ENCODE peak calls at places on chromosomes 3 and 15, in four cellular contexts. One of them, this sample, is unnamed. For H3K4me1, the result is how much of the 10 kb centered on the place peaks cover.

GRCh38 chr3:157248590-157249425 is 88.9 kb upstream of the CCNL1 start:
- DNase-seq in PC-9: peak
- DNase-seq in fibroblast of lung: peak
- DNase-seq in A549: peak
- DNase-seq in this sample: peak

GRCh38 chr3:112004664-112005063 is 5.9 kb downstream of the TAGLN3 start:
- DNase-seq in fibroblast of lung: no peak
- DNase-seq in A549: no peak
- DNase-seq in PC-9: no peak
- DNase-seq in this sample: no peak

GRCh38 chr3:23959147-23959900 is 14.2 kb downstream of the NR1D2 start:
- DNase-seq in fibroblast of lung: peak
- DNase-seq in PC-9: peak
- DNase-seq in A549: peak
- DNase-seq in this sample: no peak

GRCh38 chr15:43249699-43250203 is 17.0 kb downstream of the TGM5 start:
- DNase-seq in fibroblast of lung: peak
- DNase-seq in PC-9: peak
- DNase-seq in A549: no peak
- DNase-seq in this sample: no peak

GRCh38 chr15:100438570-100438969 is 90.2 kb downstream of the CERS3 start:
- DNase-seq in fibroblast of lung: peak
- DNase-seq in A549: no peak
- DNase-seq in PC-9: no peak
- DNase-seq in this sample: peak

GRCh38 chr15:49435201-49435600 is 12.2 kb downstream of the FGF7 start:
- DNase-seq in PC-9: no peak
- DNase-seq in fibroblast of lung: no peak
- DNase-seq in A549: no peak
- DNase-seq in this sample: no peak

GRCh38 chr15:74525946-74526345 is 15.1 kb upstream of the ARID3B start:
- DNase-seq in A549: peak
- DNase-seq in PC-9: peak
- DNase-seq in fibroblast of lung: peak
- DNase-seq in this sample: no peak

GRCh38 chr3:51338632-51339031 is 46.5 kb upstream of the MANF start:
- DNase-seq in fibroblast of lung: no peak
- DNase-seq in PC-9: peak
- DNase-seq in A549: no peak
- DNase-seq in this sample: no peak

GRCh38 chr3:156604064-156604641 is 49.2 kb upstream of the SSR3 start:
- DNase-seq in fibroblast of lung: no peak
- DNase-seq in A549: no peak
- DNase-seq in PC-9: no peak
- DNase-seq in this sample: no peak

GRCh38 chr3:141753399-141753798 is 9.8 kb upstream of the GRK7 start:
- DNase-seq in A549: no peak
- DNase-seq in PC-9: no peak
- DNase-seq in fibroblast of lung: no peak
- DNase-seq in this sample: no peak

GRCh38 chr3:132382267-132382666 is 35.0 kb upstream of the DNAJC13 start:
- DNase-seq in PC-9: no peak
- DNase-seq in A549: no peak
- DNase-seq in fibroblast of lung: no peak
- DNase-seq in this sample: no peak

GRCh38 chr15:80073197-80073596 is 13.7 kb downstream of the ZFAND6 start:
- DNase-seq in A549: no peak
- DNase-seq in fibroblast of lung: no peak
- DNase-seq in PC-9: no peak
- DNase-seq in this sample: no peak

GRCh38 chr3:50323092-50323600 is 601 bp upstream of the HYAL2 start:
- DNase-seq in A549: no peak
- DNase-seq in PC-9: no peak
- DNase-seq in fibroblast of lung: no peak
- DNase-seq in this sample: peak

GRCh38 chr3:170080605-170081004 is 42.8 kb downstream of the GPR160 start:
- DNase-seq in PC-9: no peak
- DNase-seq in fibroblast of lung: no peak
- DNase-seq in A549: no peak
- DNase-seq in this sample: no peak

GRCh38 chr3:48039487-48040190 is 23.4 kb upstream of the MAP4 start:
- DNase-seq in PC-9: no peak
- DNase-seq in fibroblast of lung: peak
- DNase-seq in A549: peak
- DNase-seq in this sample: no peak

GRCh38 chr15:84658788-84659411 is 901 bp upstream of the NMB start:
- DNase-seq in fibroblast of lung: no peak
- DNase-seq in PC-9: no peak
- DNase-seq in A549: no peak
- DNase-seq in this sample: no peak

GRCh38 chr3:28326458-28326926 is 22.0 kb upstream of the ZCWPW2 start:
- DNase-seq in PC-9: no peak
- DNase-seq in A549: no peak
- DNase-seq in fibroblast of lung: no peak
- DNase-seq in this sample: no peak

GRCh38 chr3:107938128-107938527 is 152.7 kb downstream of the CD47 start:
- DNase-seq in PC-9: peak
- DNase-seq in A549: peak
- DNase-seq in fibroblast of lung: peak
- DNase-seq in this sample: peak

GRCh38 chr3:72487078-72487765 is 361.0 kb downstream of the SHQ1 start:
- DNase-seq in PC-9: peak
- DNase-seq in A549: peak
- DNase-seq in fibroblast of lung: peak
- DNase-seq in this sample: peak

GRCh38 chr15:41512512-41513281 is 930 bp downstream of the LTK start:
- DNase-seq in PC-9: peak
- DNase-seq in fibroblast of lung: no peak
- DNase-seq in A549: no peak
- DNase-seq in this sample: peak

GRCh38 chr15:98292442-98293240 is 332.1 kb downstream of the ARRDC4 start:
- DNase-seq in fibroblast of lung: peak
- DNase-seq in A549: peak
- DNase-seq in PC-9: peak
- DNase-seq in this sample: peak

GRCh38 chr3:188076176-188076575 is 77.8 kb upstream of the LPP start:
- DNase-seq in A549: no peak
- DNase-seq in fibroblast of lung: no peak
- DNase-seq in PC-9: no peak
- DNase-seq in this sample: peak

GRCh38 chr3:4768521-4768920 is 210.7 kb upstream of the BHLHE40 start:
- DNase-seq in PC-9: no peak
- DNase-seq in fibroblast of lung: no peak
- DNase-seq in A549: no peak
- DNase-seq in this sample: no peak

GRCh38 chr3:149019581-149019980 is 28.2 kb downstream of the GYG1 start:
- DNase-seq in PC-9: no peak
- DNase-seq in A549: no peak
- DNase-seq in fibroblast of lung: no peak
- DNase-seq in this sample: no peak

GRCh38 chr3:64331605-64332004 is 106.3 kb upstream of the PRICKLE2 start:
- DNase-seq in PC-9: no peak
- DNase-seq in A549: no peak
- DNase-seq in fibroblast of lung: no peak
- DNase-seq in this sample: no peak

GRCh38 chr3:94990952-94991705 is 928.3 kb downstream of the NSUN3 start:
- DNase-seq in A549: no peak
- DNase-seq in fibroblast of lung: no peak
- DNase-seq in PC-9: no peak
- DNase-seq in this sample: no peak
- TF ChIP-seq CTCF in A549: no peak
- TF ChIP-seq CTCF in fibroblast of lung: no peak
- TF ChIP-seq CTCF in PC-9: no peak
- TF ChIP-seq CTCF in this sample: peak

DNA sequence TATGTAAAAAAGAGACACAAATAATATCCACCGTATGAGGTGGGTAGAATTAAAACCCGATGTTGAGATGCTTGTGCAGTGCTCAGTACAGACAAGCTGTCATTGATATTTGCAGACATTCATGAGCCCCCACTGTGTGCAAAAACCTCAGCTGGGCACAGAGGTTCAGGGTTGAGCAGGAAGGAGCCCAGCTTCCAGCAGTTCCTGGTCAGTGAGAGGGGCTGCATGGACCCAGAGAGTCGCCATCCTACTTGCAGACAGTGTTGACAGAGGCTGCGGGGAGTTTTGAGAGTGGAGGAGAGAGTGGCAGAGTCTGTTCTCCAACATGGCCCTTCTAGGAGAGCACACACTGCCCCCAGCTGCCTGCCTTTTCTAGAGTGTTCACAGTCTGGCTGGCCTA is 6.1 kb upstream of the LTF start:
- DNase-seq in A549: no peak
- DNase-seq in fibroblast of lung: no peak
- DNase-seq in PC-9: no peak
- DNase-seq in this sample: no peak
- H3K4me1 ChIP-seq in A549: under half
- H3K4me1 ChIP-seq in fibroblast of lung: under half
- H3K4me1 ChIP-seq in PC-9: under half
- H3K4me1 ChIP-seq in this sample: under half

DNA sequence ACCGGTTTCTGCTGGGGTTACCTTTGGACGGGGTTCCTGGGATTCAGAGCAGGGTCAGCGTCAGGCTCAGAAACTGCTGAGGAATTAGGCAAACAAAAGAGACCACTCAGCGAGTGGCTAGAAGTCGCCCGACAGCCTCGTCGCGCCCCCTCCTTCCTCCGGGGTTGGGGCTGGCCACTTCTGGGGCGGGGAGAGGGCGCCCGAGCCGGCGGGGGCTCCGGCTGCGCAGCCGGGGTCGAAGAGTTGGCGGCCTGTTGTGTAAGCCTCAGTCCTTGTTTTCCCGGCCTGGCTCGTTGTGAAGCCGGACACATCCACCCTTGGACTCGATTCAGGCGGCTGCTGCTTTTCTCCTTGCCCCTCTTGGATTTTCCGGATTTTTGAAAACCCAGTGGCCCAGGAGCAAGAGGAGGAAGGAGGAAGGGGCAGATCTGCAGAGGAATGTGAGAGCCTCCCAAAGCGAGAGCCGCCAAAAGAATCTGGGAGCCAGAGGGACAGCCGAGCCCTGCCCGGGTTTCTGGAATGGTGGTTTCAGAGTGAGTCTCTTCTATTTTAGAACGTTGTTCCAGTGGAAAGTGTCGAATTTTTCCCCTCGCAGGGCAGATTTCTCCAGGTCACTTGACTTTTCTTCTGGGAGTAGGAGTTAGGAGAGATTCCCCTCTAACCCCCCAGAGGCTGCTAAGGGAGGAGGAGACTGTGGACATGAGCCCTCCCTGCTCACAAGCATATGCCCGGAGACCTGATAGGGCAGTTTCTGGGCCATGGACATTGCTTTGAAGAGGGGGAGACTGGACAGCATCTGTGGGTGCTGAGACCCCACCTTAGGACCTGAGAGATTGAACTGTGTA is 666 bp downstream of the SNX33 start:
- DNase-seq in fibroblast of lung: peak
- DNase-seq in PC-9: peak
- DNase-seq in A549: peak
- DNase-seq in this sample: peak
- TF ChIP-seq CTCF in fibroblast of lung: no peak
- TF ChIP-seq CTCF in PC-9: peak
- TF ChIP-seq CTCF in A549: no peak
- TF ChIP-seq CTCF in this sample: no peak

GRCh38 chr15:67103021-67103420 is 37.6 kb downstream of the SMAD3 start:
- DNase-seq in fibroblast of lung: no peak
- DNase-seq in A549: no peak
- DNase-seq in PC-9: no peak
- DNase-seq in this sample: no peak

GRCh38 chr15:67103432-67103831 is 38.0 kb downstream of the SMAD3 start:
- DNase-seq in PC-9: no peak
- DNase-seq in fibroblast of lung: no peak
- DNase-seq in A549: no peak
- DNase-seq in this sample: no peak

GRCh38 chr15:67104453-67104852 is 39.1 kb downstream of the SMAD3 start:
- DNase-seq in A549: no peak
- DNase-seq in fibroblast of lung: no peak
- DNase-seq in PC-9: no peak
- DNase-seq in this sample: no peak

GRCh38 chr15:67105065-67105951 is 39.9 kb downstream of the SMAD3 start:
- DNase-seq in fibroblast of lung: peak
- DNase-seq in A549: peak
- DNase-seq in PC-9: peak
- DNase-seq in this sample: no peak

GRCh38 chr15:67103869-67104268 is 38.5 kb downstream of the SMAD3 start:
- DNase-seq in fibroblast of lung: no peak
- DNase-seq in PC-9: no peak
- DNase-seq in A549: no peak
- DNase-seq in this sample: no peak
- H3K4me1 ChIP-seq in fibroblast of lung: half or more
- H3K4me1 ChIP-seq in PC-9: half or more
- H3K4me1 ChIP-seq in A549: half or more
- H3K4me1 ChIP-seq in this sample: half or more

GRCh38 chr15:70566047-70566835 is 197.1 kb downstream of the UACA start:
- DNase-seq in A549: no peak
- DNase-seq in PC-9: no peak
- DNase-seq in fibroblast of lung: no peak
- DNase-seq in this sample: no peak

GRCh38 chr15:70569718-70570231 is 193.6 kb downstream of the UACA start:
- DNase-seq in fibroblast of lung: no peak
- DNase-seq in A549: peak
- DNase-seq in PC-9: no peak
- DNase-seq in this sample: no peak

GRCh38 chr15:70573121-70573850 is 190.1 kb downstream of the UACA start:
- DNase-seq in PC-9: no peak
- DNase-seq in fibroblast of lung: no peak
- DNase-seq in A549: no peak
- DNase-seq in this sample: no peak

GRCh38 chr15:70566989-70567388 is 196.4 kb downstream of the UACA start:
- DNase-seq in PC-9: no peak
- DNase-seq in fibroblast of lung: no peak
- DNase-seq in A549: no peak
- DNase-seq in this sample: no peak

GRCh38 chr15:70569139-70569717 is 194.1 kb downstream of the UACA start:
- DNase-seq in fibroblast of lung: peak
- DNase-seq in A549: peak
- DNase-seq in PC-9: no peak
- DNase-seq in this sample: no peak
- TF ChIP-seq CTCF in fibroblast of lung: peak
- TF ChIP-seq CTCF in A549: peak
- TF ChIP-seq CTCF in PC-9: peak
- TF ChIP-seq CTCF in this sample: peak

GRCh38 chr15:64095795-64096485 is at the start of gene SNX1:
- DNase-seq in fibroblast of lung: peak
- DNase-seq in A549: peak
- DNase-seq in PC-9: peak
- DNase-seq in this sample: peak
- H3K4me1 ChIP-seq in fibroblast of lung: under half
- H3K4me1 ChIP-seq in A549: under half
- H3K4me1 ChIP-seq in PC-9: under half
- H3K4me1 ChIP-seq in this sample: half or more

DNA sequence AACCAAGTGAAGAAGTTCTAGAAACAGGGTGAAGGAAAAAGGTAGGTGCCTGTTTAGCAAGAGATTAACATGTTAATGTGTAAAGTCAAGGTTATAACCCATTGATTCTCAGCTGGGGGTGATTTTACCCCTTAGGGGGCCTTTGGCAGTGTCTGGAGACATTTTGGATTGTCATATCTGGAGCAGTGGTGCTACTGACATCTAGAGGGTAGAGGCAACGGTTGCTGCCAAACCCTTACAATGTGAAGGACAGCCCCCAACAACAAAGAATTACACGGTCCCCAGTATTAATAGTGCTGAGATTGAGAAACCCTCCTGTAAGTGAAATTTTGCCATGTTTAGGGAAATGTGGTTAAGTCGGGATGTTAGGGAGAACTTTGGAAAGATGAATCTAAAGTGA is 74.7 kb downstream of the CRYBG3 start:
- DNase-seq in PC-9: no peak
- DNase-seq in fibroblast of lung: no peak
- DNase-seq in A549: no peak
- DNase-seq in this sample: no peak
- TF ChIP-seq CTCF in PC-9: no peak
- TF ChIP-seq CTCF in fibroblast of lung: no peak
- TF ChIP-seq CTCF in A549: no peak
- TF ChIP-seq CTCF in this sample: peak